ENCODE peak calls at places on chromosomes 7 and 10, in seven cellular contexts. One of them, this sample, is unnamed.

GRCh38 chr10:17134737-17135260 is 5.2 kb upstream of the CUBN start:
- DNase-seq in mesenchymal stem cell: no peak
- DNase-seq in IMR-90: no peak
- DNase-seq in H9: no peak
- DNase-seq in neuronal stem cell: no peak
- DNase-seq in trophoblast cell: no peak
- DNase-seq in H1: no peak
- DNase-seq in this sample: no peak

GRCh38 chr7:95921543-95921942 is 149.2 kb downstream of the DYNC1I1 start:
- DNase-seq in mesenchymal stem cell: no peak
- DNase-seq in IMR-90: no peak
- DNase-seq in H9: no peak
- DNase-seq in neuronal stem cell: no peak
- DNase-seq in trophoblast cell: no peak
- DNase-seq in H1: no peak
- DNase-seq in this sample: no peak

GRCh38 chr7:99142727-99143521 is 984 bp downstream of the SMURF1 start:
- DNase-seq in mesenchymal stem cell: peak
- DNase-seq in IMR-90: peak
- DNase-seq in H9: peak
- DNase-seq in neuronal stem cell: peak
- DNase-seq in trophoblast cell: peak
- DNase-seq in H1: peak
- DNase-seq in this sample: peak

GRCh38 chr7:151566897-151567320 is 47.2 kb upstream of the RHEB start:
- DNase-seq in mesenchymal stem cell: peak
- DNase-seq in IMR-90: peak
- DNase-seq in H9: no peak
- DNase-seq in neuronal stem cell: no peak
- DNase-seq in trophoblast cell: peak
- DNase-seq in H1: no peak
- DNase-seq in this sample: peak

GRCh38 chr7:200290-200689 is 7.9 kb downstream of the FAM20C start:
- DNase-seq in mesenchymal stem cell: no peak
- DNase-seq in IMR-90: no peak
- DNase-seq in H9: peak
- DNase-seq in neuronal stem cell: no peak
- DNase-seq in trophoblast cell: no peak
- DNase-seq in H1: no peak
- DNase-seq in this sample: peak

GRCh38 chr10:101289541-101289940 is 60.3 kb upstream of the LBX1 start:
- DNase-seq in mesenchymal stem cell: no peak
- DNase-seq in IMR-90: no peak
- DNase-seq in H9: peak
- DNase-seq in neuronal stem cell: no peak
- DNase-seq in trophoblast cell: no peak
- DNase-seq in H1: no peak
- DNase-seq in this sample: no peak

GRCh38 chr10:91694170-91694794 is 61.4 kb upstream of the PPP1R3C start:
- DNase-seq in mesenchymal stem cell: peak
- DNase-seq in IMR-90: peak
- DNase-seq in H9: no peak
- DNase-seq in neuronal stem cell: peak
- DNase-seq in trophoblast cell: peak
- DNase-seq in H1: no peak
- DNase-seq in this sample: peak

GRCh38 chr10:133378251-133379096 is 588 bp upstream of the PAOX start:
- DNase-seq in mesenchymal stem cell: peak
- DNase-seq in IMR-90: peak
- DNase-seq in H9: peak
- DNase-seq in neuronal stem cell: peak
- DNase-seq in trophoblast cell: peak
- DNase-seq in H1: no peak
- DNase-seq in this sample: peak

GRCh38 chr10:88932539-88933256 is 19.9 kb downstream of the ACTA2 start:
- DNase-seq in mesenchymal stem cell: peak
- DNase-seq in IMR-90: peak
- DNase-seq in H9: peak
- DNase-seq in neuronal stem cell: peak
- DNase-seq in trophoblast cell: peak
- DNase-seq in H1: no peak
- DNase-seq in this sample: peak

GRCh38 chr7:7178906-7179305 is 3.4 kb upstream of the C1GALT1 start:
- DNase-seq in mesenchymal stem cell: no peak
- DNase-seq in IMR-90: no peak
- DNase-seq in H9: no peak
- DNase-seq in neuronal stem cell: no peak
- DNase-seq in trophoblast cell: peak
- DNase-seq in H1: no peak
- DNase-seq in this sample: no peak

GRCh38 chr7:155566011-155566836 is 19.9 kb upstream of the CNPY1 start:
- DNase-seq in mesenchymal stem cell: no peak
- DNase-seq in IMR-90: no peak
- DNase-seq in H9: no peak
- DNase-seq in neuronal stem cell: no peak
- DNase-seq in trophoblast cell: no peak
- DNase-seq in H1: no peak
- DNase-seq in this sample: no peak

GRCh38 chr7:23285657-23286646 is 13.2 kb upstream of the MALSU1 start:
- DNase-seq in mesenchymal stem cell: no peak
- DNase-seq in IMR-90: no peak
- DNase-seq in H9: no peak
- DNase-seq in neuronal stem cell: no peak
- DNase-seq in trophoblast cell: no peak
- DNase-seq in H1: no peak
- DNase-seq in this sample: peak

GRCh38 chr10:16987129-16987670 is 142.4 kb downstream of the CUBN start:
- DNase-seq in mesenchymal stem cell: peak
- DNase-seq in IMR-90: peak
- DNase-seq in H9: no peak
- DNase-seq in neuronal stem cell: no peak
- DNase-seq in trophoblast cell: no peak
- DNase-seq in H1: no peak
- DNase-seq in this sample: no peak

GRCh38 chr7:37180828-37181549 is 267.7 kb downstream of the ELMO1 start:
- DNase-seq in mesenchymal stem cell: no peak
- DNase-seq in IMR-90: no peak
- DNase-seq in H9: no peak
- DNase-seq in neuronal stem cell: no peak
- DNase-seq in trophoblast cell: no peak
- DNase-seq in H1: no peak
- DNase-seq in this sample: no peak

GRCh38 chr7:31335161-31335888 is 5.2 kb downstream of the NEUROD6 start:
- DNase-seq in mesenchymal stem cell: no peak
- DNase-seq in IMR-90: no peak
- DNase-seq in H9: no peak
- DNase-seq in neuronal stem cell: no peak
- DNase-seq in trophoblast cell: no peak
- DNase-seq in H1: no peak
- DNase-seq in this sample: peak

GRCh38 chr10:59513558-59513957 is 151.2 kb upstream of the FAM13C start:
- DNase-seq in mesenchymal stem cell: no peak
- DNase-seq in IMR-90: peak
- DNase-seq in H9: no peak
- DNase-seq in neuronal stem cell: no peak
- DNase-seq in trophoblast cell: no peak
- DNase-seq in H1: no peak
- DNase-seq in this sample: no peak

GRCh38 chr10:49666054-49666453 is 13.4 kb upstream of the C10orf53 start:
- DNase-seq in mesenchymal stem cell: no peak
- DNase-seq in IMR-90: no peak
- DNase-seq in H9: no peak
- DNase-seq in neuronal stem cell: no peak
- DNase-seq in trophoblast cell: no peak
- DNase-seq in H1: no peak
- DNase-seq in this sample: no peak

GRCh38 chr10:123309740-123310139 is 155.5 kb downstream of the BUB3 start:
- DNase-seq in mesenchymal stem cell: no peak
- DNase-seq in IMR-90: no peak
- DNase-seq in H9: no peak
- DNase-seq in neuronal stem cell: no peak
- DNase-seq in trophoblast cell: no peak
- DNase-seq in H1: no peak
- DNase-seq in this sample: no peak

GRCh38 chr7:114860196-114860595 is 61.7 kb upstream of the MDFIC start:
- DNase-seq in mesenchymal stem cell: no peak
- DNase-seq in IMR-90: no peak
- DNase-seq in H9: no peak
- DNase-seq in neuronal stem cell: no peak
- DNase-seq in trophoblast cell: peak
- DNase-seq in H1: no peak
- DNase-seq in this sample: no peak

GRCh38 chr7:47332213-47332612 is 249.7 kb downstream of the TNS3 start:
- DNase-seq in mesenchymal stem cell: no peak
- DNase-seq in IMR-90: no peak
- DNase-seq in H9: peak
- DNase-seq in neuronal stem cell: no peak
- DNase-seq in trophoblast cell: no peak
- DNase-seq in H1: no peak
- DNase-seq in this sample: peak

GRCh38 chr10:18164771-18165361 is 24.6 kb downstream of the CACNB2 start:
- DNase-seq in mesenchymal stem cell: peak
- DNase-seq in IMR-90: peak
- DNase-seq in H9: no peak
- DNase-seq in neuronal stem cell: no peak
- DNase-seq in trophoblast cell: no peak
- DNase-seq in H1: no peak
- DNase-seq in this sample: no peak

GRCh38 chr10:79382491-79382941 is 35.2 kb downstream of the PPIF start:
- DNase-seq in mesenchymal stem cell: no peak
- DNase-seq in IMR-90: no peak
- DNase-seq in H9: peak
- DNase-seq in neuronal stem cell: no peak
- DNase-seq in trophoblast cell: no peak
- DNase-seq in H1: no peak
- DNase-seq in this sample: no peak

GRCh38 chr7:47953822-47954221 is 5.6 kb upstream of the PKD1L1 start:
- DNase-seq in mesenchymal stem cell: no peak
- DNase-seq in IMR-90: no peak
- DNase-seq in H9: peak
- DNase-seq in neuronal stem cell: no peak
- DNase-seq in trophoblast cell: no peak
- DNase-seq in H1: no peak
- DNase-seq in this sample: no peak

GRCh38 chr7:100467638-100468373 is 3.7 kb upstream of the SPACDR start:
- DNase-seq in mesenchymal stem cell: no peak
- DNase-seq in IMR-90: no peak
- DNase-seq in H9: no peak
- DNase-seq in neuronal stem cell: no peak
- DNase-seq in trophoblast cell: no peak
- DNase-seq in H1: no peak
- DNase-seq in this sample: no peak

GRCh38 chr10:85510682-85511081 is 855.9 kb downstream of the GRID1 start:
- DNase-seq in mesenchymal stem cell: no peak
- DNase-seq in IMR-90: no peak
- DNase-seq in H9: no peak
- DNase-seq in neuronal stem cell: no peak
- DNase-seq in trophoblast cell: no peak
- DNase-seq in H1: no peak
- DNase-seq in this sample: peak

GRCh38 chr10:124366343-124366742 is 52.4 kb downstream of the OAT start:
- DNase-seq in mesenchymal stem cell: no peak
- DNase-seq in IMR-90: no peak
- DNase-seq in H9: no peak
- DNase-seq in neuronal stem cell: no peak
- DNase-seq in trophoblast cell: no peak
- DNase-seq in H1: no peak
- DNase-seq in this sample: no peak
- H3K27ac ChIP-seq in mesenchymal stem cell: no peak
- H3K27ac ChIP-seq in IMR-90: no peak
- H3K27ac ChIP-seq in H9: no peak
- H3K27ac ChIP-seq in neuronal stem cell: no peak
- H3K27ac ChIP-seq in trophoblast cell: no peak
- H3K27ac ChIP-seq in H1: no peak
- H3K27ac ChIP-seq in this sample: no peak

DNA sequence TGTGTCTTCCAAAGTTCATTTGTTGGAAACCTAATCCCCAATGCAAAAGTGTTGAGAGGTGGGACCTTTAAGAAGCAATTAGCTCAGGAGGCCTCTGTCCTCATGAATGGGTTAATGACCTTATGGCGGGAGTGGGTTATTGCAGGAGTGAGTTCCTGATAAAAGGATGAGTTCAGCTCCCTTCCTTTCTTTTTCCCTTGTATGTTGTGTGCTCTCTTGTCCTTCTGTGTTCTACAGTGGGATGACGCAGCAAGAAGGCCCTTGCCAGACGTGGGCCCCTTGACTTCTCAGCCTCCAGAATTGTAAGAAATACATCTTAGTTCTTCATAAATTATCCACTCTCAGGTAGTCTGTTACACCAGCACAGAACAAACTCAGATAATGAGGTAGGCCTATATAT is 206.0 kb downstream of the DNAJC1 start:
- DNase-seq in mesenchymal stem cell: no peak
- DNase-seq in IMR-90: no peak
- DNase-seq in H9: no peak
- DNase-seq in neuronal stem cell: no peak
- DNase-seq in trophoblast cell: no peak
- DNase-seq in H1: no peak
- DNase-seq in this sample: no peak
- H2BK120ac ChIP-seq in mesenchymal stem cell: no peak
- H2BK120ac ChIP-seq in IMR-90: no peak
- H2BK120ac ChIP-seq in H9: no peak
- H2BK120ac ChIP-seq in neuronal stem cell: no peak
- H2BK120ac ChIP-seq in trophoblast cell: no peak
- H2BK120ac ChIP-seq in H1: no peak
- H2BK120ac ChIP-seq in this sample: no peak

GRCh38 chr10:15516284-15516956 is 145.3 kb upstream of the FAM171A1 start:
- DNase-seq in mesenchymal stem cell: no peak
- DNase-seq in IMR-90: no peak
- DNase-seq in H9: no peak
- DNase-seq in neuronal stem cell: no peak
- DNase-seq in trophoblast cell: no peak
- DNase-seq in H1: no peak
- DNase-seq in this sample: no peak
- H3K27ac ChIP-seq in mesenchymal stem cell: no peak
- H3K27ac ChIP-seq in IMR-90: no peak
- H3K27ac ChIP-seq in H9: no peak
- H3K27ac ChIP-seq in neuronal stem cell: no peak
- H3K27ac ChIP-seq in trophoblast cell: no peak
- H3K27ac ChIP-seq in H1: no peak
- H3K27ac ChIP-seq in this sample: no peak

DNA sequence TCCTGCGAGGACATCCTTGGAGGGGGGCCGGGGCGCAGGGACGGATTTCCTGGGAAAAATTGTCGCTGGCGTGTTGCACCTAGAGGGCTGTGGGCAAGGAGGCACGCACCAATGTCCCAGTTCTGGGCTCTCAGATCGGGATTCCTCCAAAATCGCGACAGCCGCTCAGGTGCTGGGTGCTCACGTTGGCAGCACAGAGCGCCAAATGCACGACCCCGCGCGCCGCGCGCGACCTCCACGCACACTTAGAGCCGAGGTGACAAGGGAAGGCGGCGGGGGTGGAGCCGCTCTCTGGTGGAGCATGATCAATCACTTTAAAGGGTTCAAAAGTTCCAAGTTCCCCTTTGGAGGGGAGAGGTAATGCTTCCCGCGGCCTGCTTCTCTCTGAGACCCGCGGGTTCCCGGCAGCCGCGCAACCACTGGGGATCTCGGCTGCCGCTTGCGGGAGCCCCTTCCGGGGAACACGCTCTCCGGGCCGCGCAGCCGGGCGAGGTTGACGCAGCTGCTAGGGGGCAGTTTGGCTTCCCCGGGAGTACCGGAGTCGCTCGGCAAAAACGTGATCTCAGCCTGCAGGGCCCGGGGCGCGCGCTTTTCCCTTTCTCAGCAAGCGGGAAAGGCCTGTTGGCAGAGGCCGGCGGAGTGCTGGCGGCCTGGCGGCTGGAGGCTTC is 25.4 kb downstream of the SKIDA1 start:
- DNase-seq in mesenchymal stem cell: peak
- DNase-seq in IMR-90: no peak
- DNase-seq in H9: peak
- DNase-seq in neuronal stem cell: no peak
- DNase-seq in trophoblast cell: no peak
- DNase-seq in H1: no peak
- DNase-seq in this sample: peak
- H2BK120ac ChIP-seq in mesenchymal stem cell: peak
- H2BK120ac ChIP-seq in IMR-90: no peak
- H2BK120ac ChIP-seq in H9: no peak
- H2BK120ac ChIP-seq in neuronal stem cell: peak
- H2BK120ac ChIP-seq in trophoblast cell: peak
- H2BK120ac ChIP-seq in H1: peak
- H2BK120ac ChIP-seq in this sample: no peak